ENCODE peak calls at places on chromosome 6, in eight cellular contexts. L is RPMI8226, P is T-cell, I is endothelial cell, R is GM23248, M is ecto neural progenitor cell, B is NCI-H510A treated with DMSO at 0.1 percent for 48 hours, F is GM19239. O is an unnamed sample.

GRCh38 chr6:153129873-153130514 is 1.1 kb downstream of the RGS17 start:
- DNase-seq in F (no peak), B (no peak), I (peak; percentile 28), L (no peak), P (no peak), R (peak; percentile 61), M (peak; percentile 64), O (peak; percentile 57)

GRCh38 chr6:38058022-38058421 is 238.5 kb downstream of the ZFAND3 start:
- DNase-seq in M (no peak), L (no peak), R (peak; percentile 60), I (no peak), F (peak; percentile 4), P (no peak), B (no peak), O (peak; percentile 46)

GRCh38 chr6:107116328-107116892 is 1.1 kb upstream of the BEND3 start:
- DNase-seq in P (peak; percentile 6), B (peak; percentile 72), F (peak; percentile 28), R (peak; percentile 51), L (peak; percentile 68), M (peak; percentile 68), I (peak; percentile 19), O (peak; percentile 74)

GRCh38 chr6:161162722-161163121 is 111.1 kb downstream of the AGPAT4 start:
- DNase-seq in P (no peak), M (no peak), L (no peak), I (no peak), B (no peak), F (no peak), R (no peak), O (no peak)

GRCh38 chr6:147749331-147749730 is 240.8 kb downstream of the SAMD5 start:
- DNase-seq in R (no peak), I (no peak), M (no peak), B (no peak), L (no peak), F (no peak), P (no peak), O (no peak)

GRCh38 chr6:19837511-19838441 is 606 bp downstream of the ID4 start:
- DNase-seq in M (peak; percentile 78), B (peak; percentile 27), R (peak; percentile 78), P (no peak), L (no peak), F (no peak), I (peak; percentile 65), O (peak; percentile 82)

GRCh38 chr6:137874204-137875001 is 7.3 kb downstream of the TNFAIP3 start:
- DNase-seq in B (no peak), L (no peak), I (no peak), M (no peak), R (no peak), P (no peak), F (no peak), O (no peak)

GRCh38 chr6:139161817-139162284 is 27.0 kb downstream of the HECA start:
- DNase-seq in F (peak; percentile 73), I (no peak), P (peak; percentile 47), M (no peak), B (no peak), R (peak; percentile 25), L (no peak), O (no peak)

GRCh38 chr6:47335456-47335855 is 25.8 kb upstream of the TNFRSF21 start:
- DNase-seq in F (peak; percentile 12), M (no peak), L (peak; percentile 64), I (no peak), B (no peak), R (no peak), P (no peak), O (no peak)

GRCh38 chr6:144762450-144762849 is 477.3 kb downstream of the UTRN start:
- DNase-seq in B (no peak), R (no peak), I (no peak), F (no peak), L (no peak), M (no peak), P (no peak), O (no peak)

GRCh38 chr6:96907498-96907897 is 9.8 kb upstream of the NDUFAF4 start:
- DNase-seq in F (no peak), B (no peak), R (peak; percentile 36), L (no peak), I (no peak), M (no peak), P (no peak), O (no peak)

GRCh38 chr6:85191656-85192055 is 258.2 kb upstream of the NT5E start:
- DNase-seq in R (peak; percentile 60), P (no peak), M (no peak), B (no peak), L (no peak), I (no peak), F (no peak), O (no peak)

GRCh38 chr6:53483423-53484353 is 61.2 kb downstream of the GCLC start:
- DNase-seq in P (no peak), M (no peak), F (no peak), L (no peak), I (no peak), R (peak; percentile 38), B (no peak), O (peak; percentile 12)

GRCh38 chr6:6820688-6821238 is 232.2 kb downstream of the LY86 start:
- DNase-seq in P (no peak), B (peak; percentile 66), F (no peak), L (peak; percentile 85), M (no peak), I (no peak), R (no peak), O (peak; percentile 95)

GRCh38 chr6:82363368-82364086 is at the start of gene TPBG:
- DNase-seq in I (peak; percentile 70), F (no peak), P (no peak), M (peak; percentile 90), B (peak; percentile 44), L (peak; percentile 46), R (peak; percentile 87), O (peak; percentile 80)

GRCh38 chr6:111555041-111555440 is 50.6 kb downstream of the TRAF3IP2 start:
- DNase-seq in L (no peak), R (peak; percentile 91), I (no peak), B (no peak), P (no peak), M (no peak), F (no peak), O (no peak)

GRCh38 chr6:55601120-55601519 is 22.1 kb upstream of the HMGCLL1 start:
- DNase-seq in R (no peak), M (no peak), F (no peak), P (no peak), B (no peak), L (no peak), I (no peak), O (peak; percentile 33)

GRCh38 chr6:160030103-160030502 is 61.2 kb downstream of the IGF2R start:
- DNase-seq in P (no peak), M (peak; percentile 57), L (no peak), R (peak; percentile 88), B (peak; percentile 69), I (no peak), F (no peak), O (peak; percentile 58)

GRCh38 chr6:31922942-31923341 is 4.6 kb upstream of the C2 start:
- DNase-seq in R (no peak), F (no peak), M (no peak), B (no peak), L (peak; percentile 57), I (no peak), P (no peak), O (peak; percentile 33)

GRCh38 chr6:167815296-167815980 is 11.3 kb upstream of the AFDN start:
- DNase-seq in M (no peak), F (no peak), R (no peak), B (no peak), I (no peak), L (no peak), P (no peak), O (peak; percentile 87)

GRCh38 chr6:92110390-92110789 is 1309.0 kb downstream of the EPHA7 start:
- DNase-seq in P (no peak), F (no peak), R (no peak), I (no peak), M (no peak), L (no peak), B (peak; percentile 73), O (peak; percentile 96)

GRCh38 chr6:51323056-51323455 is 504.4 kb downstream of the TFAP2B start:
- DNase-seq in B (no peak), F (no peak), M (no peak), I (no peak), P (no peak), R (no peak), L (no peak), O (no peak)

GRCh38 chr6:158939255-158940170 is 60.5 kb downstream of the RSPH3 start:
- DNase-seq in I (no peak), F (no peak), L (no peak), M (peak; percentile 60), P (no peak), R (peak; percentile 16), B (peak; percentile 40), O (peak; percentile 54)